ENCODE peak calls at places on chromosomes 12 and 14, in six cellular contexts. W is caudate nucleus, L is IMR-90, F is psoas muscle, Q is mesendoderm, Z is aorta. K is an unnamed sample.

GRCh38 chr12:99906786-99907185 is 78.0 kb downstream of the ANKS1B start:
- DNase-seq in W (no peak), L (no peak), F (no peak), Q (no peak), Z (no peak), K (no peak)

GRCh38 chr12:623865-624372 is 39.3 kb downstream of the NINJ2 start:
- DNase-seq in W (no peak), L (no peak), F (no peak), Q (peak), Z (no peak), K (no peak)

GRCh38 chr12:100737168-100737567 is 57.4 kb upstream of the ANO4 start:
- DNase-seq in W (no peak), L (no peak), F (no peak), Q (peak), Z (no peak), K (no peak)

GRCh38 chr12:43882578-43883178 is 46.8 kb downstream of the TMEM117 start:
- DNase-seq in W (no peak), L (peak), F (no peak), Q (peak), Z (no peak), K (peak)

GRCh38 chr14:102571043-102571442 is 21.4 kb upstream of the RCOR1 start:
- DNase-seq in W (no peak), L (no peak), F (no peak), Q (no peak), Z (no peak), K (no peak)

GRCh38 chr12:561908-562593 is 101.2 kb downstream of the NINJ2 start:
- DNase-seq in W (no peak), L (no peak), F (peak), Q (no peak), Z (no peak), K (no peak)

GRCh38 chr14:37597538-37598084 is 2.2 kb downstream of the TTC6 start:
- DNase-seq in W (no peak), L (no peak), F (no peak), Q (peak), Z (peak), K (peak)

GRCh38 chr14:100533647-100534485 is 53.4 kb downstream of the BEGAIN start:
- DNase-seq in W (no peak), L (no peak), F (peak), Q (no peak), Z (peak), K (no peak)

GRCh38 chr14:101233861-101234587 is 327.3 kb upstream of the DIO3 start:
- DNase-seq in W (no peak), L (no peak), F (no peak), Q (no peak), Z (peak), K (no peak)

GRCh38 chr12:107344035-107344808 is 250.9 kb upstream of the CRY1 start:
- DNase-seq in W (no peak), L (peak), F (no peak), Q (peak), Z (no peak), K (peak)

GRCh38 chr12:6016756-6017155 is 71.7 kb upstream of the ANO2 start:
- DNase-seq in W (no peak), L (no peak), F (no peak), Q (no peak), Z (no peak), K (no peak)

GRCh38 chr12:77521458-77522115 is 309.1 kb upstream of the NAV3 start:
- DNase-seq in W (no peak), L (no peak), F (no peak), Q (no peak), Z (no peak), K (no peak)

GRCh38 chr14:61927521-61927920 is 165.3 kb downstream of the SNAPC1 start:
- DNase-seq in W (no peak), L (peak), F (no peak), Q (peak), Z (no peak), K (peak)

GRCh38 chr14:71361335-71361734 is 454.1 kb downstream of the PCNX1 start:
- DNase-seq in W (no peak), L (peak), F (no peak), Q (no peak), Z (no peak), K (peak)

GRCh38 chr12:14952295-14952995 is 9.0 kb downstream of the ARHGDIB start:
- DNase-seq in W (no peak), L (peak), F (no peak), Q (peak), Z (no peak), K (peak)

DNA sequence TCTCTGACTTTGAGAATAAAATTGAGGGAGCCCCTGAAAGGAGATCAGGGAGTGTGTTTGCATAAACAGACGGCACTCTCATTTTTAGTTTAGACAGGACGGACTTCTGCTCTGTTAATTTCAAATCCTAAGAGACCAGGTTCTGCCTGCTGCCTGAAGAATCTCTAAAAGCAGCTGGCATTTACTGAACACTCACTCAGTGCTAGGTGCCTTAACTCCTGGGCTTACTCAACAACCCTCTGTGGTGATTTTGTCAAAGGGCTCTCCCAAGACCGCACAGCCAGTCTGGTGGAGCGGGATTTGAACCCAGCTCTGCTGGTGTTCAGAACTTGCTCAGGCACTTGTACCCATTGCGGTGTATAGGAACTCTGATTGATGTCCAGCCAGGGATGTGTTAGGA is 2.2 kb downstream of the ORAI1 start:
- DNase-seq in W (no peak), L (no peak), F (no peak), Q (no peak), Z (no peak), K (no peak)
- H3K27ac ChIP-seq in W (no peak), L (peak), F (peak), Q (no peak), Z (no peak), K (no peak)

DNA sequence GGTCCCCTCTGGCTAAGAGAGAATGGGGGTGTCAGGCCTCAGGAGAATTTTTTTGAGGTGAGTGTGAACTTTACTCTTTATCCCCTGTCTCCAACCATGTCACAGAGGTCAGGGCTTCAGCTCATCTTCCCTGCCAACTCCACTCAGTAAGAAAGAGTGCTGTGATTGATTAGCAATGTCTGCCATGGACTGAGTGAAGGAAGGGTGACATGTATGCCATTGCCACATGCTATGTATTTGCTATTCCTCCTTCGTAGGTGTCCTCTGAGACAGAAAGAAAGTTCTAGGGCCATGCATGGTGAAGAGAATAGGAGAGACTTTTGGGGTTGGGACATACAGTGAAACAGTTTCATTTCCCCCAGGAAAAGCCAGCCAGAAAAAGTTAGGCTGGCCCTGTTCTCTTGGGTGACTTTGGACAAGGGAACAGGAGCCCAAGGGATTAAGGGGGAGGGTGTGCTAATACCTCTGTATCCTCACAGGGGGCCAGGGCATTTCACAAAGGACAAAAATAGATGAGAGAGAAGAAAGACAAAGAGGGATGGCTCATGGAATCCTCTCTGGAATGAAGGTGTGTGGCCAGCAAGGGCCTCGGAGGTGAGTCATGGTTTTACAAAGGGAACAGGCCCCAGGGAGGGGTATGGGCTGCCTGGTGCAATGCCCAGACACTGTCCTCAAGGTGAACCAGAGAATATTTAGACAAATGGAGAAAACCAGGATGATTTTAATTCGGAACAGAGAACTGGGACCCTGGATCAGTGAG is 13.9 kb upstream of the MYL2 start:
- DNase-seq in W (no peak), L (no peak), F (peak), Q (peak), Z (no peak), K (peak)
- H3K27ac ChIP-seq in W (no peak), L (no peak), F (peak), Q (peak), Z (no peak), K (peak)

GRCh38 chr14:105582639-105583038 is 56.3 kb downstream of the TMEM121 start:
- DNase-seq in W (no peak), L (peak), F (peak), Q (peak), Z (peak), K (no peak)
- H3K27ac ChIP-seq in W (no peak), L (no peak), F (no peak), Q (no peak), Z (no peak), K (no peak)

GRCh38 chr12:66129934-66130266 is 650 bp downstream of the LLPH start:
- DNase-seq in W (no peak), L (no peak), F (no peak), Q (peak), Z (no peak), K (no peak)
- H3K27ac ChIP-seq in W (no peak), L (peak), F (no peak), Q (no peak), Z (no peak), K (no peak)